ENCODE peak calls at places on chromosomes 1 and 21, in five cellular contexts. M is dorsolateral prefrontal cortex, X is amniotic epithelial cell, F is NCI-H460, O is mesendoderm. J is an unnamed sample.

GRCh38 chr1:161367684-161368398 is at the start of gene CFAP126:
- DNase-seq in O (peak; percentile 96), M (peak; percentile 61), X (peak; percentile 84), F (peak; percentile 56), J (no peak)

GRCh38 chr1:189409774-189410173 is 1067.9 kb downstream of the BRINP3 start:
- DNase-seq in X (peak; percentile 40), F (peak; percentile 36), O (no peak), M (no peak), J (no peak)

GRCh38 chr1:170596701-170597100 is 64.7 kb downstream of the GORAB start:
- DNase-seq in O (no peak), X (no peak), F (no peak), M (no peak), J (no peak)

GRCh38 chr1:67556297-67556900 is 126.2 kb upstream of the SERBP1 start:
- DNase-seq in O (no peak), X (no peak), M (no peak), F (no peak), J (no peak)

GRCh38 chr1:177200290-177200689 is 29.5 kb downstream of the BRINP2 start:
- DNase-seq in X (peak; percentile 47), F (no peak), O (no peak), M (no peak), J (no peak)

GRCh38 chr1:160907976-160908375 is 23.0 kb upstream of the ITLN1 start:
- DNase-seq in F (no peak), M (no peak), O (no peak), X (peak; percentile 99), J (no peak)

GRCh38 chr1:166083887-166084286 is 82.9 kb downstream of the FAM78B start:
- DNase-seq in M (no peak), O (no peak), F (no peak), X (no peak), J (no peak)

GRCh38 chr1:228515200-228515834 is 28.1 kb downstream of the RNF187 start:
- DNase-seq in O (peak; percentile 60), F (peak; percentile 34), X (peak; percentile 45), M (no peak), J (no peak)

GRCh38 chr1:154157520-154158306 is 2.8 kb upstream of the NUP210L start:
- DNase-seq in X (peak; percentile 93), F (no peak), M (no peak), O (peak; percentile 45), J (peak; percentile 94)

GRCh38 chr1:222926566-222926965 is 111.7 kb downstream of the DISP1 start:
- DNase-seq in O (peak; percentile 55), F (peak; percentile 66), M (no peak), X (peak; percentile 83), J (no peak)

GRCh38 chr1:1678581-1679380 is 13.8 kb downstream of the SLC35E2B start:
- DNase-seq in F (no peak), M (no peak), X (no peak), O (peak; percentile 76), J (no peak)

GRCh38 chr1:96973605-96974004 is 252.0 kb downstream of the PTBP2 start:
- DNase-seq in X (no peak), O (no peak), F (no peak), M (no peak), J (no peak)

GRCh38 chr1:109391161-109391556 is 6.6 kb downstream of the SORT1 start:
- DNase-seq in X (no peak), M (no peak), F (no peak), O (no peak), J (no peak)

GRCh38 chr1:42172394-42173133 is 8.0 kb upstream of the GUCA2A start:
- DNase-seq in M (no peak), O (no peak), X (no peak), F (no peak), J (no peak)

GRCh38 chr1:63753591-63753990 is 20.2 kb upstream of the ROR1 start:
- DNase-seq in X (no peak), F (no peak), O (no peak), M (no peak), J (no peak)

GRCh38 chr1:200962631-200963030 is 60.9 kb downstream of the KIF21B start:
- DNase-seq in X (no peak), M (peak; percentile 7), O (no peak), F (no peak), J (no peak)

GRCh38 chr1:55155522-55155921 is 59.6 kb downstream of the USP24 start:
- DNase-seq in O (peak; percentile 46), M (peak; percentile 69), X (peak; percentile 41), F (no peak), J (no peak)

GRCh38 chr1:28566931-28567330 is 14.0 kb downstream of the TRNAU1AP start:
- DNase-seq in M (no peak), O (no peak), F (no peak), X (no peak), J (no peak)

GRCh38 chr1:222644649-222645005 is 26.7 kb downstream of the MIA3 start:
- DNase-seq in M (no peak), X (peak; percentile 30), O (no peak), F (no peak), J (no peak)

GRCh38 chr21:37370152-37371040 is 3.8 kb downstream of the DYRK1A start:
- DNase-seq in O (no peak), X (peak; percentile 60), M (no peak), F (no peak), J (no peak)

GRCh38 chr1:211951856-211952255 is 83.5 kb downstream of the INTS7 start:
- DNase-seq in M (no peak), O (no peak), F (no peak), X (peak; percentile 53), J (no peak)

GRCh38 chr21:42239556-42239955 is 20.6 kb downstream of the ABCG1 start:
- DNase-seq in M (no peak), X (no peak), F (no peak), O (no peak), J (no peak)

GRCh38 chr1:35577071-35577998 is 4.2 kb downstream of the TFAP2E start:
- DNase-seq in F (no peak), X (peak; percentile 14), O (peak; percentile 70), M (no peak), J (no peak)

GRCh38 chr1:23639460-23639859 is 52.1 kb upstream of the RPL11 start:
- DNase-seq in M (no peak), O (no peak), X (no peak), F (no peak), J (no peak)